ENCODE peak calls at places on chromosomes 12 and 14, in ten cellular contexts. I, D, H, A, T, P, V, Z, G and Y are unnamed samples.

GRCh38 chr12:47097276-47097896 is 17.6 kb upstream of the AMIGO2 start:
- DNase-seq in G (no peak), V (peak), H (no peak), T (no peak), I (no peak), P (peak), A (no peak), D (no peak), Z (no peak), Y (no peak)

GRCh38 chr12:48980953-48981756 is 3.0 kb downstream of the WNT1 start:
- DNase-seq in Z (peak), I (peak), H (peak), D (no peak), P (peak), G (no peak), A (no peak), T (peak), V (no peak), Y (peak)

GRCh38 chr12:132280436-132280835 is 49.0 kb downstream of the GALNT9 start:
- DNase-seq in Z (no peak), H (no peak), I (no peak), D (no peak), G (no peak), V (no peak), T (peak), A (no peak), P (no peak), Y (no peak)

GRCh38 chr14:83885748-83886382 is 1644.1 kb upstream of the FLRT2 start:
- DNase-seq in D (no peak), T (no peak), Z (no peak), A (no peak), P (no peak), I (no peak), G (no peak), V (no peak), H (no peak), Y (no peak)

GRCh38 chr14:97604731-97605130 is 807.5 kb downstream of the VRK1 start:
- DNase-seq in A (no peak), G (no peak), Z (no peak), P (no peak), D (no peak), H (no peak), V (no peak), T (no peak), I (no peak), Y (no peak)

GRCh38 chr14:55832122-55832911 is 252.3 kb downstream of the KTN1 start:
- DNase-seq in A (no peak), V (peak), T (no peak), Z (no peak), H (no peak), G (no peak), P (peak), I (no peak), D (no peak), Y (no peak)

GRCh38 chr14:65043893-65044595 is 57.3 kb downstream of the FNTB start:
- DNase-seq in A (no peak), G (no peak), T (no peak), D (no peak), V (no peak), Z (no peak), I (no peak), H (peak), P (no peak), Y (no peak)

GRCh38 chr12:32302218-32302826 is 97.0 kb upstream of the FGD4 start:
- DNase-seq in V (no peak), H (peak), A (no peak), Z (peak), D (no peak), P (peak), G (no peak), T (no peak), I (no peak), Y (peak)

GRCh38 chr12:122203301-122203967 is at the start of gene B3GNT4:
- DNase-seq in I (peak), A (no peak), Z (peak), T (peak), D (peak), H (peak), P (peak), G (no peak), V (peak), Y (peak)

GRCh38 chr12:47014474-47014873 is 64.9 kb upstream of the PCED1B start:
- DNase-seq in D (no peak), A (no peak), V (peak), Z (no peak), H (no peak), T (no peak), P (peak), I (no peak), G (no peak), Y (no peak)

GRCh38 chr14:104392396-104393198 is 187.0 kb upstream of the C14orf180 start:
- DNase-seq in V (no peak), A (no peak), T (no peak), D (no peak), G (no peak), I (no peak), Z (no peak), H (peak), P (no peak), Y (no peak)

GRCh38 chr12:73308079-73308478 is 1035.9 kb downstream of the TRHDE start:
- DNase-seq in D (no peak), A (no peak), G (no peak), H (no peak), I (no peak), T (no peak), P (peak), Z (no peak), V (no peak), Y (no peak)

GRCh38 chr14:67544590-67544989 is 11.5 kb downstream of the PLEKHH1 start:
- DNase-seq in G (no peak), T (no peak), A (no peak), D (no peak), V (no peak), Z (no peak), H (no peak), P (no peak), I (no peak), Y (no peak)

GRCh38 chr14:75697371-75697770 is 36.3 kb downstream of the TTLL5 start:
- DNase-seq in I (no peak), V (no peak), G (no peak), T (no peak), Z (no peak), H (no peak), P (no peak), A (no peak), D (no peak), Y (no peak)

GRCh38 chr12:76020731-76021672 is 10.6 kb downstream of the PHLDA1 start:
- DNase-seq in T (peak), P (peak), D (peak), A (no peak), Z (no peak), H (no peak), V (peak), I (peak), G (no peak), Y (peak)

GRCh38 chr14:96040836-96041371 is 1.7 kb downstream of the C14orf132 start:
- DNase-seq in A (no peak), Z (no peak), T (no peak), V (no peak), D (no peak), I (no peak), H (no peak), P (peak), G (no peak), Y (no peak)

GRCh38 chr12:47155457-47156166 is 75.9 kb upstream of the AMIGO2 start:
- DNase-seq in D (no peak), G (no peak), H (no peak), T (no peak), I (no peak), Z (no peak), P (peak), A (no peak), V (no peak), Y (peak)

GRCh38 chr14:24840204-24840893 is 206.4 kb upstream of the GZMB start:
- DNase-seq in I (no peak), T (no peak), Z (no peak), P (no peak), G (no peak), A (no peak), V (no peak), D (no peak), H (no peak), Y (no peak)

GRCh38 chr12:2011641-2012607 is 7.7 kb upstream of the DCP1B start:
- DNase-seq in T (no peak), Z (peak), G (no peak), H (peak), D (no peak), I (no peak), P (peak), A (no peak), V (no peak), Y (no peak)

GRCh38 chr14:73026243-73026844 is 562 bp downstream of the ZFYVE1 start:
- DNase-seq in I (no peak), T (no peak), V (no peak), H (peak), G (no peak), Z (no peak), D (no peak), A (no peak), P (no peak), Y (no peak)

GRCh38 chr14:104855532-104856090 is 9.5 kb upstream of the CEP170B start:
- DNase-seq in I (no peak), G (no peak), Z (no peak), H (no peak), P (peak), T (no peak), A (no peak), D (no peak), V (no peak), Y (no peak)

GRCh38 chr12:125222876-125223275 is 157.6 kb downstream of the AACS start:
- DNase-seq in T (no peak), P (no peak), G (no peak), V (no peak), Z (no peak), A (no peak), H (no peak), I (no peak), D (no peak), Y (no peak)

GRCh38 chr14:35992816-35993511 is 166.8 kb downstream of the BRMS1L start:
- DNase-seq in P (no peak), T (no peak), H (no peak), D (no peak), V (no peak), A (peak), Z (no peak), I (no peak), G (no peak), Y (no peak)

GRCh38 chr14:106631886-106632285 is 1105.5 kb downstream of the TMEM121 start:
- DNase-seq in Z (no peak), T (no peak), P (no peak), G (no peak), D (no peak), H (no peak), V (no peak), I (no peak), A (no peak), Y (no peak)

GRCh38 chr12:51683763-51684357 is 92.8 kb downstream of the SCN8A start:
- DNase-seq in Z (no peak), V (no peak), D (no peak), I (no peak), G (no peak), H (no peak), P (peak), T (no peak), A (no peak), Y (no peak)

GRCh38 chr12:132700212-132700913 is 10.3 kb upstream of the PGAM5 start:
- DNase-seq in P (peak), A (no peak), G (no peak), V (no peak), I (no peak), T (no peak), Z (no peak), D (no peak), H (no peak), Y (no peak)

GRCh38 chr12:131836714-131837397 is 8.7 kb downstream of the MMP17 start:
- DNase-seq in H (no peak), T (no peak), P (no peak), V (no peak), I (no peak), A (no peak), D (no peak), Z (no peak), G (no peak), Y (no peak)

GRCh38 chr14:57502581-57503254 is 9.1 kb upstream of the CCDC198 start:
- DNase-seq in G (no peak), D (no peak), T (no peak), Z (no peak), I (no peak), A (no peak), V (no peak), P (no peak), H (no peak), Y (no peak)

GRCh38 chr12:112969547-112970306 is 8.6 kb upstream of the OAS2 start:
- DNase-seq in T (no peak), V (no peak), A (no peak), Z (no peak), G (no peak), H (no peak), D (no peak), I (no peak), P (no peak), Y (no peak)

GRCh38 chr12:123621101-123621500 is 12.4 kb downstream of the EIF2B1 start:
- DNase-seq in A (no peak), H (no peak), G (no peak), V (no peak), T (no peak), Z (no peak), P (no peak), I (no peak), D (no peak), Y (no peak)

GRCh38 chr12:101891462-101891971 is 14.1 kb downstream of the DRAM1 start:
- DNase-seq in V (peak), D (no peak), H (no peak), G (no peak), T (no peak), P (peak), Z (no peak), A (no peak), I (no peak), Y (no peak)

GRCh38 chr14:106848330-106849121 is 1322.1 kb downstream of the TMEM121 start:
- DNase-seq in T (no peak), G (no peak), Z (no peak), A (no peak), D (peak), P (peak), H (no peak), I (no peak), V (peak), Y (peak)

GRCh38 chr12:124376435-124376834 is 81.5 kb downstream of the RFLNA start:
- DNase-seq in H (no peak), A (no peak), D (no peak), G (no peak), V (no peak), Z (no peak), I (no peak), P (no peak), T (no peak), Y (no peak)

GRCh38 chr12:76008438-76008837 is 23.1 kb downstream of the PHLDA1 start:
- DNase-seq in A (no peak), D (no peak), I (no peak), P (no peak), V (no peak), Z (no peak), H (no peak), T (no peak), G (no peak), Y (no peak)

GRCh38 chr12:109770861-109771670 is 57.4 kb downstream of the FAM222A start:
- DNase-seq in G (no peak), I (no peak), Z (no peak), H (peak), A (no peak), T (no peak), V (no peak), P (no peak), D (peak), Y (no peak)